ENCODE peak calls at places on chromosomes 6 and 20, in ten cellular contexts. Z, C, K, J, F, Q, D, X, H and E are unnamed samples.

GRCh38 chr6:52503853-52504777 is 72.7 kb downstream of the TRAM2 start:
- DNase-seq in X (peak), H (peak), K (peak), Z (peak), F (no peak), Q (no peak), D (peak), C (peak), J (peak), E (peak)

GRCh38 chr6:11598687-11599086 is 61.1 kb downstream of the TMEM170B start:
- DNase-seq in F (no peak), H (no peak), Q (no peak), X (no peak), J (no peak), K (no peak), Z (no peak), C (no peak), D (no peak), E (no peak)

GRCh38 chr20:63226020-63226943 is 9.4 kb upstream of the BIRC7 start:
- DNase-seq in D (no peak), K (no peak), J (no peak), F (no peak), C (no peak), Z (no peak), H (peak), Q (no peak), X (no peak), E (no peak)

GRCh38 chr6:169880516-169880915 is 129.1 kb downstream of the ERMARD start:
- DNase-seq in F (no peak), D (no peak), K (no peak), X (no peak), Z (no peak), Q (no peak), J (no peak), H (no peak), C (no peak), E (no peak)

GRCh38 chr6:111210074-111210729 is 122.9 kb downstream of the SLC16A10 start:
- DNase-seq in J (peak), F (peak), X (peak), C (no peak), D (no peak), K (no peak), Z (peak), H (no peak), Q (peak), E (peak)

GRCh38 chr6:72861059-72861458 is 239.2 kb downstream of the KCNQ5 start:
- DNase-seq in Z (no peak), H (no peak), D (no peak), X (peak), J (peak), C (no peak), K (no peak), F (no peak), Q (no peak), E (peak)

GRCh38 chr20:35341366-35342028 is 49.3 kb upstream of the FAM83C start:
- DNase-seq in F (no peak), X (no peak), K (no peak), D (no peak), Q (no peak), H (no peak), C (no peak), Z (no peak), J (no peak), E (no peak)

GRCh38 chr20:54293526-54293925 is 85.6 kb downstream of the PFDN4 start:
- DNase-seq in C (peak), F (no peak), H (no peak), Z (peak), J (no peak), D (no peak), K (no peak), Q (no peak), X (no peak), E (no peak)

GRCh38 chr6:15855311-15855710 is 192.5 kb upstream of the DTNBP1 start:
- DNase-seq in J (no peak), X (no peak), D (no peak), Q (no peak), H (no peak), C (no peak), K (no peak), Z (no peak), F (no peak), E (no peak)

GRCh38 chr6:142902636-142903053 is 42.3 kb downstream of the HIVEP2 start:
- DNase-seq in D (peak), X (peak), Z (no peak), K (no peak), C (peak), H (peak), F (peak), Q (no peak), J (peak), E (peak)

GRCh38 chr6:21024621-21025020 is 490.4 kb downstream of the CDKAL1 start:
- DNase-seq in X (no peak), Q (no peak), F (no peak), Z (no peak), H (no peak), C (no peak), J (no peak), K (no peak), D (no peak), E (no peak)

GRCh38 chr20:40689100-40689942 is at the start of gene MAFB:
- DNase-seq in C (peak), X (peak), K (peak), Q (peak), D (peak), Z (peak), H (peak), F (peak), J (peak), E (peak)

GRCh38 chr6:43452896-43453295 is 2.5 kb downstream of the DLK2 start:
- DNase-seq in C (no peak), Z (no peak), K (no peak), H (no peak), F (no peak), J (no peak), D (peak), Q (peak), X (no peak), E (no peak)

GRCh38 chr20:40320612-40321011 is 368.4 kb downstream of the MAFB start:
- DNase-seq in D (no peak), C (no peak), H (no peak), X (no peak), Z (no peak), J (no peak), K (no peak), Q (no peak), F (no peak), E (no peak)

GRCh38 chr6:111478064-111478476 is 4.9 kb downstream of the REV3L start:
- DNase-seq in X (no peak), J (peak), K (no peak), F (no peak), D (no peak), Q (no peak), C (no peak), Z (no peak), H (no peak), E (peak)